ENCODE peak calls at places on chromosome 2, in nine cellular contexts. D, E, G, Z, V, R, A, P and C are unnamed samples.
A peak's percentile ranks its signal among the peaks of the same experiment; 100 is the strongest.

GRCh38 chr2:107334311-107334710 is 448.3 kb upstream of the ST6GAL2 start:
- DNase-seq in A (no peak), D (no peak), G (no peak), V (no peak), E (no peak), P (no peak), R (no peak), Z (no peak), C (no peak)

GRCh38 chr2:73250872-73251846 is 17.1 kb downstream of the CCT7 start:
- DNase-seq in A (no peak), Z (no peak), G (no peak), V (no peak), R (no peak), E (no peak), D (no peak), P (no peak), C (no peak)

GRCh38 chr2:231190531-231191197 is 7.8 kb upstream of the ARMC9 start:
- DNase-seq in Z (no peak), R (no peak), G (no peak), D (no peak), A (peak; percentile 72), V (no peak), E (no peak), P (peak; percentile 83), C (no peak)

GRCh38 chr2:153432381-153432780 is 46.2 kb downstream of the RPRM start:
- DNase-seq in D (no peak), E (no peak), V (no peak), Z (no peak), R (no peak), A (no peak), G (no peak), P (no peak), C (no peak)

GRCh38 chr2:221130431-221130830 is 441.7 kb downstream of the EPHA4 start:
- DNase-seq in D (no peak), V (no peak), A (no peak), R (no peak), G (no peak), P (no peak), Z (no peak), E (no peak), C (no peak)

GRCh38 chr2:171521361-171522056 is 765 bp upstream of the CYBRD1 start:
- DNase-seq in G (no peak), V (no peak), E (no peak), A (no peak), R (no peak), Z (no peak), D (no peak), P (no peak), C (no peak)

GRCh38 chr2:36371070-36371962 is 15.7 kb downstream of the CRIM1 start:
- DNase-seq in V (no peak), Z (no peak), D (no peak), P (no peak), E (peak; percentile 34), R (no peak), A (no peak), G (no peak), C (no peak)

GRCh38 chr2:150888337-150888736 is 373.3 kb downstream of the RBM43 start:
- DNase-seq in G (no peak), Z (no peak), E (peak; percentile 72), A (no peak), R (no peak), V (no peak), P (no peak), D (no peak), C (no peak)

GRCh38 chr2:218125626-218126080 is at the start of gene CXCR2:
- DNase-seq in D (no peak), A (peak; percentile 32), E (no peak), Z (no peak), R (no peak), V (no peak), G (no peak), P (peak; percentile 47), C (no peak)

GRCh38 chr2:52518673-52519072 is 1248.9 kb upstream of the CHAC2 start:
- DNase-seq in R (no peak), D (no peak), E (no peak), V (no peak), Z (no peak), A (no peak), G (no peak), P (no peak), C (no peak)

GRCh38 chr2:170715932-170716777 is 1.0 kb downstream of the SP5 start:
- DNase-seq in A (no peak), D (no peak), P (peak; percentile 52), R (no peak), Z (no peak), G (no peak), V (no peak), E (no peak), C (peak; percentile 80)

GRCh38 chr2:195343942-195344530 is 313.0 kb upstream of the SLC39A10 start:
- DNase-seq in P (no peak), Z (no peak), D (no peak), A (no peak), R (no peak), E (peak; percentile 21), V (no peak), G (no peak), C (no peak)

GRCh38 chr2:30410217-30410616 is 36.8 kb upstream of the LCLAT1 start:
- DNase-seq in V (no peak), Z (no peak), P (no peak), E (peak; percentile 63), D (no peak), G (peak; percentile 40), R (no peak), A (no peak), C (no peak)

GRCh38 chr2:6054394-6054732 is 362.2 kb downstream of the SOX11 start:
- DNase-seq in P (no peak), A (no peak), V (no peak), R (no peak), Z (no peak), D (no peak), E (no peak), G (no peak), C (no peak)
- TF ChIP-seq CTCF in P (no peak), A (no peak), V (no peak), R (no peak), Z (no peak), D (no peak), E (no peak), G (no peak), C (no peak)

GRCh38 chr2:129819855-129820254 is 159.6 kb upstream of the RAB6C start:
- DNase-seq in E (no peak), D (no peak), A (no peak), Z (no peak), G (no peak), R (no peak), P (no peak), V (no peak), C (no peak)

GRCh38 chr2:129823044-129823443 is 156.4 kb upstream of the RAB6C start:
- DNase-seq in A (no peak), R (no peak), P (no peak), D (no peak), V (no peak), E (no peak), G (no peak), Z (no peak), C (no peak)

GRCh38 chr2:129817175-129817574 is 162.3 kb upstream of the RAB6C start:
- DNase-seq in E (no peak), V (no peak), G (no peak), P (no peak), D (no peak), R (no peak), Z (no peak), A (no peak), C (no peak)

GRCh38 chr2:129820908-129821307 is 158.6 kb upstream of the RAB6C start:
- DNase-seq in Z (no peak), V (no peak), G (no peak), R (no peak), A (no peak), D (no peak), P (no peak), E (no peak), C (no peak)

DNA sequence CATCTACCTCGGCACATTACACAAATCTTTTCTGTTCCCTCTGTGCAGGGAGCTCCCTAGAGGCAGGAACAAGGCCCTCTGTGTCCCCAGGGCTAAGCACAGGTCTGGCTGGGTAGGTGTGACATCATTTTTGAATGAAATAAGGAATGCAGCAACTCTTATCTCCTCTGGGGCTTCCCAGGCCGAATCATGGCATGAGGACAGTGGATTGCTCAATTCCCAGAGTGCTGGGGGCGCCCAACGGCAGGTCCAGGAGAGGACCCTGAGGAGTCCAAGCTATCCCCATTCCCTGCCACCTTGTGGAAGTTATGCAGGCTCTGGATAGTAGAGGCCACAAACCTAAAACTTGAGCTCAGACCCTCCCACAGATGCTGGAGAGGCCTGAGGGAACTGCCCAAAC is 158.0 kb upstream of the RAB6C start:
- DNase-seq in D (no peak), R (no peak), A (no peak), Z (no peak), V (no peak), P (no peak), G (no peak), E (no peak), C (no peak)
- TF ChIP-seq CTCF in D (no peak), R (no peak), A (no peak), Z (no peak), V (no peak), P (no peak), G (no peak), E (no peak), C (no peak)

DNA sequence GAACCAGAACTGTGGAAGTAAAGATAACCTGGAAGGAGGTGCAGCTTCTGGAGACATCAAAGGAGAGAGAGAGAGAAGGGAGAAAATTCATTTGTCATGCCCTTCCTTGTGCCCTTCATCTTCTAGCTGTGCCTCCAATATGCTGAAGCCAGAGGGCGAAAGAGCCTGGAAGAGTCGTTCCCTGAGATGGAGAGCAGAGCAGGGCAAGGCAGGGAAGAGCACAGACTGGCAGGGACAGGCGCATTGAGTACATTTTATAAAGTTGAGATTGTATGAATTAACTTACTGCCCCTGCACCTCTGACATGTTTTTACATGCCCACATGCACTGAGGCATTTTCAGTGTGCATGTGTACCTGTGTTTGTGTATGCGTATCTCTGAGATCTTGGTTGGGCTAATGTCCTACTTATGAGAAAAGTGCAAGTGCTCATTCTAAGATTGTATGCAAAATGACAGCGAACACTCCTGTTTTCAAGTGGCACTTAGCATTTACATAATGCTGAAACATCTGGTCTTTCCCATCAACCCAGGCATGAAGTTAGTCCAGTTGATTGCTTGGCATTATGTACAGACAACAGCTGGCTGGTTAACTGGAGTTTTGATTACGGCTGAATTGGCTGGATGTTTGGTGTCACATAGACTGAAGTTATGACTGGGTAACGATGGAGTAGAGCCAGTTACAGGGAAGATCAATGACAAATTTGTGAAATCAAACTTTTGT is 23.7 kb upstream of the MMADHC start:
- DNase-seq in V (no peak), P (peak; percentile 62), A (no peak), D (no peak), Z (no peak), E (no peak), R (no peak), G (no peak), C (no peak)
- TF ChIP-seq CTCF in V (no peak), P (peak; percentile 51), A (no peak), D (no peak), Z (no peak), E (no peak), R (no peak), G (no peak), C (peak; percentile 45)

DNA sequence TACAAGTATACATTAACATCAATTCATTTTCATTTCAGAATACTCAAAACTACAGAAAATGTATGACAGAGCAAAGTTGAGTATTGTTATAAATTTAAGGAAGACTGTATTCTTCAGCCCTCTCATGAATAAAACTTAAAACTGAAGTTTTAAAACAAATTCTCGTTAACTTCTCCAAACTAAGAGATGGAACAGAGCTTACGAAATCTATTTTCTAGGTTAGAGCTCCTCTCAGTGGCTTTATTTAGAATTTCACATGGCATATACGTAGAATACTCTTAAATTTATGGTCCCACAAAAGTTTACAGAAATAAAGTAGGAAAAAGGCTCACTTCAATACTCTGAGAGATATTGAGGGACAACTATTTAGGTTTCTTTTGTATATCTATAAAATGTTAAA is 612.1 kb downstream of the KCNJ3 start:
- DNase-seq in P (peak; percentile 74), G (no peak), R (no peak), V (peak; percentile 47), E (no peak), Z (no peak), D (no peak), A (no peak), C (no peak)
- TF ChIP-seq CTCF in P (peak; percentile 86), G (peak; percentile 61), R (peak; percentile 36), V (peak; percentile 37), E (peak; percentile 60), Z (no peak), D (no peak), A (peak; percentile 43), C (peak; percentile 59)